ENCODE peak calls at places on chromosomes 6 and 20, in six cellular contexts. J is cardiac fibroblast, K is neural crest cell, N is AG09319, L is choroid plexus epithelial cell, B is SK-N-SH. F is an unnamed sample.

GRCh38 chr6:53646606-53647005 is 18.9 kb downstream of the KLHL31 start:
- DNase-seq in J (no peak), K (no peak), N (no peak), L (no peak), B (no peak), F (no peak)

GRCh38 chr20:21615617-21616080 is 89.8 kb upstream of the PAX1 start:
- DNase-seq in J (peak; percentile 52), K (peak; percentile 70), N (no peak), L (peak; percentile 52), B (peak; percentile 70), F (peak; percentile 86)

GRCh38 chr6:4848382-4849068 is 72.3 kb downstream of the CDYL start:
- DNase-seq in J (no peak), K (no peak), N (no peak), L (peak; percentile 38), B (no peak), F (peak; percentile 55)

GRCh38 chr6:163533443-163533842 is 118.9 kb downstream of the QKI start:
- DNase-seq in J (peak; percentile 85), K (no peak), N (peak; percentile 52), L (peak; percentile 98), B (no peak), F (no peak)

GRCh38 chr20:46970937-46971630 is 76.4 kb downstream of the EYA2 start:
- DNase-seq in J (peak; percentile 79), K (peak; percentile 23), N (peak; percentile 40), L (peak; percentile 87), B (peak; percentile 76), F (no peak)

GRCh38 chr20:362271-363254 is 15.7 kb downstream of the NRSN2 start:
- DNase-seq in J (peak; percentile 95), K (no peak), N (no peak), L (peak; percentile 97), B (peak; percentile 74), F (no peak)

GRCh38 chr20:24702501-24703283 is 233.3 kb downstream of the SYNDIG1 start:
- DNase-seq in J (no peak), K (no peak), N (no peak), L (no peak), B (no peak), F (no peak)

GRCh38 chr6:89750338-89750737 is 69.3 kb downstream of the MDN1 start:
- DNase-seq in J (no peak), K (no peak), N (no peak), L (no peak), B (no peak), F (no peak)

GRCh38 chr20:57399587-57400261 is 8.5 kb downstream of the RBM38 start:
- DNase-seq in J (no peak), K (no peak), N (no peak), L (peak; percentile 11), B (no peak), F (no peak)

DNA sequence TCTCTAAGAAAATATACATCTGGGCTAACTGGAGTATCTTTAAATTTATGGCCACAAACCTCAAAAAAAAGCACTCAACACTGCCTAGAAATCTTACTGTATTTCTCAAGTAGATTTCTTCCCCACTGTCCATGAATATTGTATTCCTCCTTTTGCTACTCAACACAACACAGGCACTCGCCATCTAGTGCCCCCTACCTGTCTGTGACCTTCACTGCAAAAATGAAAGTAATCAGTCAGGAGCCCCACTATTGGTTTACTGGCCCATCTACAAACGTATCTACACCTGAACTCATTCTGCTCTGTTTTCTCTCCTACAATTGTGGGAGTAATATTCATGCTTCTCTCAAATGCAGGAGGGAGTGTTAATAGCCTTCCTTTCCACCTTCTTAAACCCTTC is 58.3 kb downstream of the LY86 start:
- DNase-seq in J (no peak), K (no peak), N (no peak), L (no peak), B (no peak), F (no peak)
- TF ChIP-seq CTCF in J (no peak), K (no peak), N (no peak), L (no peak), B (no peak), F (no peak)

GRCh38 chr6:11592289-11592906 is 54.8 kb downstream of the TMEM170B start:
- DNase-seq in J (no peak), K (no peak), N (no peak), L (peak; percentile 38), B (no peak), F (no peak)

GRCh38 chr6:11596640-11597237 is 59.2 kb downstream of the TMEM170B start:
- DNase-seq in J (no peak), K (no peak), N (no peak), L (no peak), B (no peak), F (no peak)

GRCh38 chr6:11593096-11593495 is 55.5 kb downstream of the TMEM170B start:
- DNase-seq in J (no peak), K (no peak), N (no peak), L (no peak), B (no peak), F (no peak)

GRCh38 chr6:11598687-11599086 is 61.1 kb downstream of the TMEM170B start:
- DNase-seq in J (no peak), K (no peak), N (no peak), L (no peak), B (no peak), F (no peak)

GRCh38 chr6:11595903-11596302 is 58.4 kb downstream of the TMEM170B start:
- DNase-seq in J (no peak), K (no peak), N (no peak), L (peak; percentile 51), B (peak; percentile 20), F (no peak)
- TF ChIP-seq CTCF in J (peak; percentile 45), K (peak; percentile 36), N (no peak), L (peak; percentile 53), B (peak; percentile 50), F (peak; percentile 71)

GRCh38 chr6:120405947-120406346 is 928.3 kb downstream of the TBC1D32 start:
- DNase-seq in J (no peak), K (no peak), N (no peak), L (no peak), B (no peak), F (no peak)
- TF ChIP-seq CTCF in J (no peak), K (peak; percentile 36), N (no peak), L (peak; percentile 3), B (peak; percentile 40), F (no peak)

DNA sequence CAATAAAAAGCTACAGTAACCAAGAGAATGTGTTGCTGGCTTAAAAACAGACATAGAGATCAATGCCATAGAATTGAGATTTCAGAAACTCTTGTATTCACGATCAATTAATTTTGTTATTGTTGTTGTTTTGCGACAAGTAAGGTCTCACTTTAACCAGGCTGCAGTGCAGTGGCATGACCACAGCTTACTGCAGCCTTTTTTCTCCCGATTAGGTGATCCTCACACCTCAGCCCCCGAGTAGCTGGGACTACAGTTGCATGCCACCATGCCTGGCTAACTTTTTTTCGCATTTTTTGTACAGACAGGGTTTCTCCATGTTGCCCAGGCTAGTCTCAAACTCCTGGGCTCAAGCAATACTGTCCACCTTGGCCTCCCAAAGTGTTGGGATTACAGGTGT is 42.2 kb downstream of the RANBP9 start:
- DNase-seq in J (no peak), K (no peak), N (no peak), L (no peak), B (no peak), F (no peak)
- TF ChIP-seq CTCF in J (no peak), K (no peak), N (no peak), L (no peak), B (no peak), F (no peak)

F was measured in glutamatergic neuron.